ENCODE peak calls at places on chromosomes 2 and 18, in eight cellular contexts. E, N, G, T, R, W, A and Z are unnamed samples. For H3K27me3, the result is how much of the 10 kb centered on the place peaks cover.

GRCh38 chr2:185144159-185144919 is 546.0 kb downstream of the ZNF804A start:
- DNase-seq in T (no peak), A (no peak), E (no peak), R (no peak), W (no peak), G (no peak), N (no peak), Z (no peak)

GRCh38 chr2:148967484-148967883 is 71.0 kb upstream of the LYPD6B start:
- DNase-seq in A (no peak), N (no peak), T (no peak), W (no peak), G (no peak), E (no peak), R (no peak), Z (no peak)

GRCh38 chr2:234288974-234289455 is 207.9 kb downstream of the ARL4C start:
- DNase-seq in R (peak), N (peak), A (peak), G (peak), T (no peak), W (peak), E (peak), Z (peak)

GRCh38 chr2:105797298-105797819 is 52.6 kb downstream of the NCK2 start:
- DNase-seq in T (no peak), N (no peak), R (no peak), E (no peak), W (no peak), G (no peak), A (no peak), Z (no peak)

GRCh38 chr18:65439184-65439583 is 311.6 kb upstream of the CDH7 start:
- DNase-seq in G (no peak), N (no peak), E (peak), T (no peak), W (no peak), A (no peak), R (no peak), Z (no peak)

GRCh38 chr2:165401285-165401852 is 68.1 kb upstream of the CSRNP3 start:
- DNase-seq in A (no peak), E (peak), T (peak), W (no peak), G (no peak), N (peak), R (peak), Z (no peak)

GRCh38 chr2:216149741-216150140 is 40.6 kb downstream of the XRCC5 start:
- DNase-seq in G (no peak), T (no peak), R (no peak), W (no peak), A (no peak), E (peak), N (peak), Z (no peak)

GRCh38 chr2:97936199-97936598 is 59.5 kb downstream of the TMEM131 start:
- DNase-seq in A (no peak), G (no peak), R (no peak), W (no peak), T (no peak), N (no peak), E (peak), Z (no peak)

GRCh38 chr2:231518771-231519170 is 11.5 kb downstream of the NMUR1 start:
- DNase-seq in T (no peak), G (no peak), E (no peak), W (no peak), N (no peak), A (no peak), R (no peak), Z (no peak)

GRCh38 chr2:240602266-240603050 is 15.9 kb downstream of the CAPN10 start:
- DNase-seq in A (peak), T (no peak), N (no peak), W (peak), R (peak), E (no peak), G (peak), Z (peak)

GRCh38 chr18:36828157-36828629 is 609 bp downstream of the TPGS2 start:
- DNase-seq in R (peak), N (peak), W (peak), T (no peak), G (peak), E (peak), A (no peak), Z (no peak)

GRCh38 chr18:9787716-9788115 is 79.6 kb downstream of the RAB31 start:
- DNase-seq in G (no peak), A (no peak), R (peak), T (no peak), W (no peak), N (peak), E (no peak), Z (no peak)

GRCh38 chr2:196718394-196718793 is 78.9 kb downstream of the CCDC150 start:
- DNase-seq in N (no peak), W (no peak), E (no peak), G (no peak), R (no peak), A (no peak), T (no peak), Z (no peak)

GRCh38 chr2:37664190-37664751 is 7.2 kb downstream of the CDC42EP3 start:
- DNase-seq in W (no peak), E (peak), N (no peak), R (no peak), G (no peak), A (no peak), T (no peak), Z (no peak)

GRCh38 chr2:164696634-164697033 is 75.4 kb upstream of the GRB14 start:
- DNase-seq in A (no peak), G (no peak), E (no peak), R (no peak), N (no peak), T (no peak), W (no peak), Z (no peak)

GRCh38 chr2:112141623-112142001 is 3.4 kb downstream of the FBLN7 start:
- DNase-seq in R (no peak), N (no peak), E (no peak), A (no peak), G (no peak), T (no peak), W (no peak), Z (no peak)

GRCh38 chr2:112140899-112141622 is 2.9 kb downstream of the FBLN7 start:
- DNase-seq in T (no peak), G (no peak), W (no peak), R (peak), N (no peak), A (no peak), E (no peak), Z (no peak)

GRCh38 chr2:112143150-112143549 is 5.0 kb downstream of the FBLN7 start:
- DNase-seq in A (no peak), E (no peak), R (peak), N (no peak), W (no peak), G (no peak), T (no peak), Z (no peak)

GRCh38 chr2:112140413-112140802 is 2.2 kb downstream of the FBLN7 start:
- DNase-seq in G (no peak), E (no peak), A (no peak), N (no peak), R (peak), W (no peak), T (no peak), Z (no peak)

GRCh38 chr2:112142525-112143078 is 4.4 kb downstream of the FBLN7 start:
- DNase-seq in E (no peak), G (no peak), A (no peak), R (no peak), N (no peak), T (no peak), W (no peak), Z (no peak)
- H3K27me3 ChIP-seq in E (under half), G (under half), A (under half), R (under half), N (under half), T (under half), W (under half), Z (under half)

GRCh38 chr2:10876963-10877362 is 34.8 kb upstream of the KCNF1 start:
- DNase-seq in E (peak), A (no peak), N (no peak), G (no peak), W (no peak), R (no peak), T (no peak), Z (no peak)
- H3K27ac ChIP-seq in E (no peak), A (no peak), N (no peak), G (no peak), W (no peak), R (no peak), T (no peak), Z (no peak)

DNA sequence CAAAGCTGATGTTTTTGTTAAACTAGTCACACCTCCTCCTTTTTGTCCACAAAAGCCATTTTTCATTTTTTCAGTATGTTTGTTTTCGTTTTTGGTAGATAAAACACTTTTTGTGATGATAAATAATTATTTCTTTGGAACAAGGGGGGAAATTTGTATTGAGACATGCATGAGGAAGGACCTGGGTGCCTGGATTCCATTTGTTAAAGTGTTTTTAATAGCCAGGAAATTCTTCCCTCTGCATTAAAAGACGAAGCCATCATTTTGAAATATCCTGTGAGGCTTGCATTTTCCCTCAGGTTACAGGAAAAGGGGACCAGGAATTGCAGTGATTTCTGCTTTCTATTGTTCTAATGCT is 52.1 kb upstream of the CTLA4 start:
- DNase-seq in A (no peak), W (no peak), T (no peak), R (no peak), E (no peak), G (no peak), N (no peak), Z (no peak)
- TF ChIP-seq CTCF in A (no peak), W (no peak), T (no peak), R (no peak), E (no peak), G (no peak), N (no peak), Z (no peak)

GRCh38 chr18:76495435-76496199 is 575 bp upstream of the ZNF516 start:
- DNase-seq in R (peak), A (no peak), W (peak), N (peak), T (no peak), E (no peak), G (no peak), Z (no peak)

GRCh38 chr18:76493213-76494107 is 1.6 kb downstream of the ZNF516 start:
- DNase-seq in A (no peak), T (no peak), G (no peak), E (no peak), R (peak), W (no peak), N (peak), Z (no peak)

GRCh38 chr18:76496200-76496890 is 1.3 kb upstream of the ZNF516 start:
- DNase-seq in R (peak), N (peak), W (peak), G (no peak), E (no peak), T (peak), A (peak), Z (peak)

GRCh38 chr18:76494181-76494540 is 881 bp downstream of the ZNF516 start:
- DNase-seq in E (no peak), T (no peak), G (no peak), R (peak), W (peak), A (no peak), N (peak), Z (peak)

DNA sequence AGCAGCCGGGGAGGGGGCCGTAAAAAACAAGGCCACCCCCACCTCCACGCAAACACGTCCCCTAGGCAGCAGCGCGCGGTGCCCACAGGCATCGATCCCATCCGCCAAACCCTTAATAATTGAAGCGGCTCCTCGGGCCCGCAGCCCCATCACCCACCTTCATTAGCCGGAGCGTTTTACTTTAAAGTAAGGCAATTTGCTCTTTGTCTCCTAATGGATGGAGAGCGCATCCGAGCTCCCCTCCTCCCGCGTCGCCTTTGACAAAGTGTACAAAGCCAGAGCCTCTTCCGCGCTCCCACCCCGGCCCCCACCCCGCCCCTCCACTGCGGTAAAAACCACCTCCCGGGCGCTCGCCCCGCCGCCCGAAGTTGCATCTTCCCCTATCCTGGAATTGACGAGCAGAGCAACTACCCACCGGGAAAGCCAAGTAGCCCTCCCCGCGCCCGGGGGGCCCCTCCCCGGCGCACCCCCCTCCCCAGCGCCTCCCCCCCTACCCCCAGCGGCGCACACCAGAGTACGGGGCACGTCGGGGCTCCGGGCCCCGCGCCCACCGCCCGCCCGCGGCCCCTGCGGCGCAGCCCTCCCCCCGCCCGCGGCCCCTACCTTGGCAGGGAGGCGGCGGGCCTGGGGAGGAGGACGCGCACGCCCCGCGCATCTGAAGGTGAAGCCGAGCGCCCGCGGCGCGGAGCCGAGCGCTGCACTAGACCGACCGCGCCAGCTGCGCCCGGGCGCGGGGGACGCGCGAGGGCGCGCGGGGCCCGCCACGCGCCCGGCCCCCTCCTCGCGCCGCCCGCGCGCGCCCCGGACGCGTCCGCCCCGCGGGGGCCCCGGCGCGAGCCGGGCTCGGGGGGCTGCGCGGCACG is at the start of gene ZNF516:
- DNase-seq in E (no peak), N (peak), T (no peak), A (no peak), W (peak), R (peak), G (no peak), Z (peak)
- H3K27me3 ChIP-seq in E (half or more), N (under half), T (under half), A (under half), W (under half), R (under half), G (half or more), Z (under half)